ENCODE peak calls at places on chromosomes 5 and 9, in five cellular contexts. H, P, A, W and G are unnamed samples.
A peak's percentile ranks its signal among the peaks of the same experiment; 100 is the strongest.

GRCh38 chr5:116176124-116176523 is 91.3 kb downstream of the COMMD10 start:
- DNase-seq in A (peak; percentile 17), H (no peak), P (no peak), W (no peak), G (no peak)

GRCh38 chr5:138653502-138653901 is 78.3 kb upstream of the HSPA9 start:
- DNase-seq in H (no peak), A (peak; percentile 30), W (no peak), P (peak; percentile 57), G (peak; percentile 8)

GRCh38 chr5:54651482-54652076 is 134.0 kb downstream of the SNX18 start:
- DNase-seq in A (peak; percentile 83), P (peak; percentile 49), H (no peak), W (peak; percentile 93), G (no peak)

GRCh38 chr5:74332654-74333053 is 307.9 kb downstream of the ENC1 start:
- DNase-seq in H (no peak), A (no peak), W (no peak), P (no peak), G (no peak)

GRCh38 chr9:4422495-4422894 is 67.8 kb upstream of the SLC1A1 start:
- DNase-seq in P (no peak), W (no peak), A (no peak), H (no peak), G (no peak)

GRCh38 chr9:128979111-128979510 is 31.6 kb downstream of the NUP188 start:
- DNase-seq in A (no peak), P (no peak), W (no peak), H (no peak), G (no peak)

GRCh38 chr5:66498791-66499207 is 97.4 kb upstream of the MAST4 start:
- DNase-seq in H (no peak), A (peak; percentile 42), P (no peak), W (no peak), G (no peak)

GRCh38 chr9:86945868-86946711 is 1.2 kb downstream of the GAS1 start:
- DNase-seq in P (peak; percentile 41), H (peak; percentile 22), W (peak; percentile 78), A (peak; percentile 73), G (peak; percentile 82)

GRCh38 chr5:7078901-7079300 is 317.0 kb upstream of the ADCY2 start:
- DNase-seq in A (no peak), P (no peak), H (no peak), W (no peak), G (no peak)

GRCh38 chr9:33850677-33851076 is 33.7 kb downstream of the UBE2R2 start:
- DNase-seq in W (no peak), A (no peak), H (no peak), P (no peak), G (no peak)

GRCh38 chr5:81140942-81141341 is 92.2 kb upstream of the CKMT2 start:
- DNase-seq in P (no peak), W (no peak), H (no peak), A (no peak), G (no peak)

GRCh38 chr9:91814681-91815212 is 135.3 kb downstream of the ROR2 start:
- DNase-seq in P (no peak), H (no peak), A (no peak), W (no peak), G (no peak)

GRCh38 chr5:177306674-177307543 is 3.3 kb downstream of the PRELID1 start:
- DNase-seq in A (no peak), W (no peak), P (no peak), H (no peak), G (peak; percentile 85)

GRCh38 chr5:157801-158200 is 33.5 kb upstream of the LRRC14B start:
- DNase-seq in P (no peak), W (no peak), A (no peak), H (no peak), G (no peak)

GRCh38 chr5:142661143-142661542 is 24.7 kb downstream of the FGF1 start:
- DNase-seq in W (no peak), H (no peak), P (no peak), A (no peak), G (no peak)

GRCh38 chr9:33227741-33228140 is 12.2 kb upstream of the SPINK4 start:
- DNase-seq in P (peak; percentile 44), A (no peak), W (no peak), H (no peak), G (no peak)

GRCh38 chr5:134092875-134093274 is 21.6 kb upstream of the TCF7 start:
- DNase-seq in H (no peak), W (no peak), A (peak; percentile 90), P (peak; percentile 99), G (no peak)

GRCh38 chr9:85508616-85509015 is 233.1 kb downstream of the AGTPBP1 start:
- DNase-seq in W (no peak), P (no peak), A (no peak), H (no peak), G (no peak)

GRCh38 chr9:106880863-106881262 is 17.9 kb downstream of the ZNF462 start:
- DNase-seq in H (no peak), A (peak; percentile 93), W (no peak), P (no peak), G (no peak)

GRCh38 chr5:173233347-173234128 is 1.5 kb downstream of the NKX2-5 start:
- DNase-seq in W (no peak), P (no peak), A (no peak), H (no peak), G (no peak)
- H3K4me3 ChIP-seq in W (no peak overlapping the region), P (peak overlapping the region; percentile 62), A (no peak overlapping the region), H (peak overlapping the region; percentile 24), G (no peak overlapping the region)

GRCh38 chr5:159083532-159083931 is 16.2 kb downstream of the EBF1 start:
- DNase-seq in H (no peak), W (no peak), P (no peak), A (no peak), G (no peak)
- H3K27me3 ChIP-seq in H (no peaks in the 10 kb centered on the region), W (no peaks in the 10 kb centered on the region), P (peaks cover 88% of the 10 kb centered on the region), A (no peaks in the 10 kb centered on the region), G (no peaks in the 10 kb centered on the region)

GRCh38 chr5:82257247-82257646 is 20.9 kb downstream of the RPS23 start:
- DNase-seq in H (no peak), P (no peak), W (no peak), A (no peak), G (no peak)

GRCh38 chr5:82257729-82258128 is 20.4 kb downstream of the RPS23 start:
- DNase-seq in A (no peak), P (no peak), H (no peak), W (no peak), G (no peak)

GRCh38 chr5:82265052-82265451 is 13.1 kb downstream of the RPS23 start:
- DNase-seq in P (no peak), W (no peak), A (no peak), H (no peak), G (no peak)

GRCh38 chr5:82255844-82256243 is 22.3 kb downstream of the RPS23 start:
- DNase-seq in P (no peak), H (no peak), A (no peak), W (no peak), G (no peak)

DNA sequence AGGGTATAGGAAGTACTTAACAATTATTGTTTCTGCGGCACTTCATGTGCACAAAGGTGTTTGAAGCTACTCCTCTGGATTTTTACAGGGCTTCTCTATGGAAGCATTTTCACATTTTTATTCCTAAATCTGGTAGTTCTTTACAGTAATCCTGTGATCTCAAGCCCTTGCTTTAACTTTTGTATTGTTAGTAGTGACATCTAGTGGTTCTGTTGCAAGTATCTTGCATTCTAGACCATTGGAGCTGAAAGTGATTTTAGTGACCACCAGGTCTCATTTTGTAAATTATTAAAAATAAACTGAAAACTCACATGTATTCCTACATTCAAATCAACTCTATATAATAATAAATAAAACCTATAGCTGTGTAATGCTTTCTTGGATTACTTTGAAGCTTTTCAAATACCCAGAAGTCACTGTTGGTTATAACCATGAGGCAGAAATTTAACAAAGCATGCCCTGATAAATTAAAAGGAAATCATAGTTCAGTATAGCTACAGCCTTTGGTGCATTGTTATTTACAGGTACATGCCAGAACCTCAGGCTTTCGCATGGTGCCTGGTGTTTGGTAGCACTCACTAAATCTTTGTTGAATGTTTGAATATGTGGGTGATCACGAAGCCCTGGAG is 18.9 kb downstream of the RPS23 start:
- DNase-seq in W (no peak), H (no peak), A (peak; percentile 10), P (no peak), G (no peak)
- TF ChIP-seq CTCF in W (peak; percentile 52), H (peak; percentile 26), A (peak; percentile 34), P (peak; percentile 57), G (no peak)

DNA sequence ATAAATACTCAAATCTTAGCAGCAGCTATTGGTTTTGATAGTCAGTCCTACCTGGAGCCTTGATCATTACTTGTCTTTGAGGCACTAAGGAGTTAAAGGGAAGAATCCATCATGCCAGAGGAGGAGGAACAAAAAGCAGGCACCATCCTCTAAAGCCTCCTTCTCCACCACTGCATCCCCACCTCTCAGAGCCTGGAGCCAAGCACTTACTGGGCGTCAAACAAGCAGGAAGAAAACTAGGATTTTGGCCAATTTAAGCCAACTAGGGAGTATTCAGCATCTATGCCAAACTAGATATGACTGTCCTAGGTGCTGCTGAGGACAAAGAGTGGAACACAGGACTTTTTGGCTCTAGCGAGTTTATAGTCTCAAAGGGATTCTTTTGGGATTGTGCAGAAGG is 152.5 kb downstream of the PPP2R2B start:
- DNase-seq in W (no peak), A (no peak), H (no peak), P (no peak), G (no peak)
- H3K4me3 ChIP-seq in W (no peak overlapping the region), A (no peak overlapping the region), H (no peak overlapping the region), P (no peak overlapping the region), G (no peak overlapping the region)

DNA sequence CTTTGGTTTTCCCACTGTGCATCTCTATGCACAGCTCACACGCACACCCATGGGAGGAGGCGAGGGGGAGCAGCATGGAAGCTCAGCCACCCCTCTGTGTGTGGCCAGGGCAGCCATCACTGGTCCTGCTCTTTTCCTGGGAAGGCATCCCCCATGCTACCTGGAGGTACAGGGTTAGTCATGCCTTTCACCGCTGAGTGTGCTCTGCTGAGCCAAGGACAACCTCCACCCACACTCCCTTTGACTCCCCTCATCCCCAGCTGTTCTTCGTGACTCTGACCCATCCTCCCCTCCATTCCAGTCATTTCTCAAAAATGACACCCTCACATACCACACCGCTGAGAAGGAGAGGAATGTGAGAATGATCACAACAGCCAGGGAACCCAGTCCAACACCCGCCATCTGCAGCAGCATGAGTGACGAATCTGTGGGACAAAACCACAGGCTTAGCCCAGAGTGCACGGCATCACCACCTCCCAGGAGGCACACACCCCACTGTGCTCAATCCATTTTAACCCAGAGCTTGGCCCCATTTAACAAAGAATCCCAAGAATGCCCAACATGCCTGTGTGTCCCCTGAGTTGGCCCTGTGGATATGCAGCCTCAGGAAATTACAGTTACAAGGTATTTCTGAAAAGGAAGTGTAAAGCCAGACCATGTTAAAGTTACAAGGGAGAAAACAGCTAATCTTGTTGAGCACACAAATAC is 133.4 kb downstream of the SUSD1 start:
- DNase-seq in A (peak; percentile 99), W (no peak), P (peak; percentile 99), H (no peak), G (no peak)
- H3K27me3 ChIP-seq in A (no peaks in the 10 kb centered on the region), W (no peaks in the 10 kb centered on the region), P (no peaks in the 10 kb centered on the region), H (no peaks in the 10 kb centered on the region), G (no peaks in the 10 kb centered on the region)